ENCODE peak calls at places on chromosomes 11 and 22, in nine cellular contexts. B is activated T-helper 1 cell treated with anti-CD3 and anti-CD28 coated beads, Interleukin-12 subunit alpha, Interleukin-12 subunit beta, Interleukin-2, Interleukin-4 antibody, amounts not matched to agents 30 ng/mL and 10 ng/mL and 1 ng/mL, durations not matched to agents 14 hours and 24 hours and 36 hours; N is SW480; S is brain microvascular endothelial cell; I is COR-L47; V is BE2C; G is DMS 273 treated with DMSO at 0.1 percent for 48 hours; P is MM.1S; Y is esophagus squamous epithelium. W is an unnamed sample.

GRCh38 chr11:21142007-21142406 is 472.6 kb downstream of the NELL1 start:
- DNase-seq in B (no peak), N (peak), S (no peak), I (peak), V (peak), G (no peak), P (peak), Y (no peak), W (no peak)

GRCh38 chr11:117117681-117118080 is 19.5 kb upstream of the SIK3 start:
- DNase-seq in B (no peak), N (no peak), S (no peak), I (no peak), V (no peak), G (no peak), P (no peak), Y (no peak), W (no peak)

GRCh38 chr11:67673902-67674301 is 521 bp downstream of the ALDH3B2 start:
- DNase-seq in B (no peak), N (no peak), S (no peak), I (no peak), V (no peak), G (no peak), P (no peak), Y (no peak), W (no peak)

GRCh38 chr11:35214792-35215193 is 75.8 kb downstream of the CD44 start:
- DNase-seq in B (no peak), N (no peak), S (peak), I (no peak), V (no peak), G (no peak), P (no peak), Y (no peak), W (no peak)

GRCh38 chr11:67409261-67409666 is 5.4 kb downstream of the TBC1D10C start:
- DNase-seq in B (peak), N (no peak), S (no peak), I (no peak), V (no peak), G (no peak), P (peak), Y (no peak), W (no peak)

GRCh38 chr22:48498526-48499331 is 1328.9 kb downstream of the BRD1 start:
- DNase-seq in B (no peak), N (no peak), S (no peak), I (no peak), V (no peak), G (no peak), P (no peak), Y (no peak), W (no peak)

GRCh38 chr22:38734203-38735100 is 21.3 kb downstream of the SUN2 start:
- DNase-seq in B (no peak), N (no peak), S (no peak), I (no peak), V (no peak), G (no peak), P (no peak), Y (no peak), W (no peak)

GRCh38 chr11:3107608-3108182 is 50.5 kb upstream of the CARS1 start:
- DNase-seq in B (no peak), N (no peak), S (no peak), I (no peak), V (no peak), G (no peak), P (no peak), Y (no peak), W (no peak)

GRCh38 chr11:34356918-34357645 is 728 bp downstream of the ABTB2 start:
- DNase-seq in B (peak), N (peak), S (peak), I (peak), V (peak), G (no peak), P (peak), Y (no peak), W (no peak)

GRCh38 chr11:2551131-2551530 is 106.3 kb downstream of the KCNQ1 start:
- DNase-seq in B (no peak), N (no peak), S (no peak), I (no peak), V (peak), G (no peak), P (no peak), Y (no peak), W (no peak)

GRCh38 chr22:50422961-50423815 is 51.6 kb downstream of the SBF1 start:
- DNase-seq in B (no peak), N (no peak), S (no peak), I (no peak), V (no peak), G (no peak), P (no peak), Y (no peak), W (no peak)

GRCh38 chr11:35558468-35558867 is 33.1 kb upstream of the PAMR1 start:
- DNase-seq in B (no peak), N (no peak), S (no peak), I (no peak), V (no peak), G (no peak), P (no peak), Y (no peak), W (no peak)

GRCh38 chr11:62306227-62306626 is 7.4 kb upstream of the SCGB1D4 start:
- DNase-seq in B (no peak), N (no peak), S (no peak), I (no peak), V (no peak), G (no peak), P (no peak), Y (no peak), W (no peak)

GRCh38 chr11:76235233-76236091 is 29.2 kb upstream of the WNT11 start:
- DNase-seq in B (peak), N (peak), S (peak), I (peak), V (peak), G (peak), P (peak), Y (peak), W (peak)

GRCh38 chr22:46077669-46078099 is 72.6 kb upstream of the PPARA start:
- DNase-seq in B (no peak), N (no peak), S (no peak), I (no peak), V (peak), G (no peak), P (no peak), Y (no peak), W (peak)

GRCh38 chr11:70776914-70777532 is 378.7 kb downstream of the CTTN start:
- DNase-seq in B (no peak), N (no peak), S (no peak), I (no peak), V (no peak), G (no peak), P (no peak), Y (no peak), W (no peak)

GRCh38 chr22:49329636-49330035 is 498.0 kb downstream of the BRD1 start:
- DNase-seq in B (no peak), N (no peak), S (no peak), I (no peak), V (no peak), G (no peak), P (no peak), Y (no peak), W (no peak)

GRCh38 chr11:126231725-126232459 is 20.3 kb downstream of the FAM118B start:
- DNase-seq in B (no peak), N (no peak), S (no peak), I (no peak), V (no peak), G (peak), P (no peak), Y (no peak), W (peak)

GRCh38 chr11:125412177-125412496 is 83.9 kb downstream of the FEZ1 start:
- DNase-seq in B (no peak), N (no peak), S (no peak), I (no peak), V (no peak), G (no peak), P (no peak), Y (no peak), W (no peak)

GRCh38 chr22:41862160-41862529 is 29.2 kb downstream of the SREBF2 start:
- DNase-seq in B (peak), N (peak), S (no peak), I (no peak), V (no peak), G (no peak), P (no peak), Y (no peak), W (no peak)

GRCh38 chr11:92667446-92668165 is 301.8 kb upstream of the MTNR1B start:
- DNase-seq in B (no peak), N (no peak), S (no peak), I (peak), V (no peak), G (no peak), P (no peak), Y (no peak), W (peak)

GRCh38 chr11:61532136-61533038 is 23.8 kb downstream of the LRRC10B start:
- DNase-seq in B (no peak), N (peak), S (no peak), I (no peak), V (no peak), G (no peak), P (peak), Y (no peak), W (no peak)

GRCh38 chr11:114618139-114618538 is 22.6 kb upstream of the NXPE4 start:
- DNase-seq in B (no peak), N (no peak), S (no peak), I (no peak), V (no peak), G (no peak), P (no peak), Y (no peak), W (no peak)

GRCh38 chr11:12717851-12718291 is 43.6 kb downstream of the TEAD1 start:
- DNase-seq in B (peak), N (peak), S (no peak), I (no peak), V (no peak), G (no peak), P (peak), Y (no peak), W (no peak)

GRCh38 chr11:117421041-117421440 is 93.4 kb downstream of the CEP164 start:
- DNase-seq in B (no peak), N (no peak), S (no peak), I (no peak), V (no peak), G (no peak), P (no peak), Y (no peak), W (no peak)

GRCh38 chr11:12657981-12658380 is 16.2 kb upstream of the TEAD1 start:
- DNase-seq in B (no peak), N (no peak), S (no peak), I (no peak), V (no peak), G (no peak), P (no peak), Y (no peak), W (no peak)

GRCh38 chr22:27120036-27120435 is 462.6 kb downstream of the MIAT start:
- DNase-seq in B (no peak), N (no peak), S (no peak), I (no peak), V (no peak), G (no peak), P (no peak), Y (no peak), W (no peak)

GRCh38 chr11:23473782-23474181 is 613.5 kb upstream of the CCDC179 start:
- DNase-seq in B (no peak), N (no peak), S (peak), I (no peak), V (no peak), G (no peak), P (no peak), Y (no peak), W (no peak)

GRCh38 chr11:100769617-100770016 is 82.5 kb downstream of the ARHGAP42 start:
- DNase-seq in B (no peak), N (no peak), S (no peak), I (no peak), V (no peak), G (no peak), P (no peak), Y (no peak), W (no peak)

GRCh38 chr11:119340335-119341221 is at the start of gene C1QTNF5:
- DNase-seq in B (no peak), N (no peak), S (no peak), I (no peak), V (no peak), G (no peak), P (no peak), Y (no peak), W (peak)

GRCh38 chr22:27296091-27296675 is 505.4 kb downstream of the MN1 start:
- DNase-seq in B (no peak), N (no peak), S (no peak), I (no peak), V (no peak), G (no peak), P (no peak), Y (no peak), W (no peak)

GRCh38 chr22:19644314-19645223 is 69.7 kb upstream of the SEPTIN5 start:
- DNase-seq in B (no peak), N (no peak), S (no peak), I (no peak), V (no peak), G (no peak), P (no peak), Y (no peak), W (no peak)

GRCh38 chr11:30143098-30143705 is 87.6 kb upstream of the FSHB start:
- DNase-seq in B (no peak), N (peak), S (peak), I (peak), V (no peak), G (no peak), P (peak), Y (no peak), W (peak)

GRCh38 chr11:44792171-44792570 is 65.4 kb downstream of the TSPAN18 start:
- DNase-seq in B (no peak), N (no peak), S (no peak), I (no peak), V (no peak), G (no peak), P (no peak), Y (no peak), W (no peak)

W was measured in pons.